ENCODE peak calls at places on chromosomes 12 and 14, in nine cellular contexts. F is adrenal gland, H is heart left ventricle, X is breast epithelium, E is gastrocnemius medialis, R is GM12892, A is stomach, L is right lobe of liver, Q is Peyer's patch. G is an unnamed sample.

GRCh38 chr12:96056646-96057455 is 21.5 kb upstream of the LTA4H start:
- DNase-seq in R (no peak), Q (no peak), A (no peak), X (no peak), H (no peak), L (no peak), F (no peak), E (no peak), G (no peak)

GRCh38 chr12:89529738-89530137 is 3.9 kb upstream of the POC1B start:
- DNase-seq in Q (no peak), E (no peak), R (no peak), L (no peak), F (no peak), X (no peak), A (no peak), H (no peak), G (peak)

GRCh38 chr14:75822522-75823288 is 159.1 kb downstream of the TGFB3 start:
- DNase-seq in Q (no peak), E (no peak), H (peak), F (no peak), L (no peak), X (no peak), A (no peak), R (no peak), G (peak)

GRCh38 chr12:22850185-22850584 is 225.2 kb downstream of the ETNK1 start:
- DNase-seq in F (no peak), X (no peak), H (no peak), R (no peak), E (no peak), Q (no peak), A (no peak), L (no peak), G (no peak)

GRCh38 chr12:2347137-2347843 is 294.5 kb downstream of the CACNA1C start:
- DNase-seq in H (no peak), Q (no peak), R (no peak), F (no peak), A (no peak), E (no peak), X (no peak), L (no peak), G (no peak)

GRCh38 chr12:22105542-22105941 is 59.5 kb downstream of the CMAS start:
- DNase-seq in R (no peak), H (no peak), X (no peak), A (no peak), Q (no peak), F (no peak), E (no peak), L (no peak), G (no peak)

GRCh38 chr12:107760207-107760816 is 625 bp downstream of the PRDM4 start:
- DNase-seq in F (peak), A (no peak), X (no peak), E (no peak), H (peak), L (peak), Q (peak), R (no peak), G (no peak)

GRCh38 chr12:10501031-10501430 is 4.7 kb upstream of the EIF2S3B start:
- DNase-seq in Q (no peak), L (no peak), E (no peak), A (no peak), F (no peak), X (no peak), H (no peak), R (no peak), G (no peak)

GRCh38 chr12:49832836-49833421 is 4.7 kb upstream of the NCKAP5L start:
- DNase-seq in R (no peak), X (no peak), Q (no peak), L (no peak), F (no peak), H (no peak), E (no peak), A (no peak), G (no peak)

GRCh38 chr12:2339022-2339431 is 286.2 kb downstream of the CACNA1C start:
- DNase-seq in H (no peak), A (no peak), Q (no peak), L (no peak), F (no peak), X (no peak), E (no peak), R (no peak), G (no peak)

GRCh38 chr14:99055816-99056215 is 216.2 kb downstream of the BCL11B start:
- DNase-seq in H (no peak), R (no peak), F (no peak), L (peak), X (no peak), E (no peak), A (no peak), Q (peak), G (no peak)

GRCh38 chr14:89032086-89032649 is 207.7 kb downstream of the TTC8 start:
- DNase-seq in R (no peak), Q (no peak), H (no peak), L (no peak), E (no peak), X (no peak), F (no peak), A (no peak), G (no peak)

GRCh38 chr12:92337128-92337527 is 191.5 kb upstream of the BTG1 start:
- DNase-seq in R (no peak), Q (no peak), H (no peak), L (no peak), F (no peak), X (no peak), E (no peak), A (no peak), G (no peak)

GRCh38 chr12:68119724-68120211 is 39.8 kb downstream of the IFNG start:
- DNase-seq in Q (peak), F (no peak), R (peak), H (no peak), E (peak), X (no peak), L (no peak), A (no peak), G (no peak)

GRCh38 chr12:19988457-19988856 is 379.9 kb upstream of the PDE3A start:
- DNase-seq in L (peak), X (no peak), Q (no peak), A (no peak), H (no peak), E (no peak), R (no peak), F (no peak), G (no peak)

GRCh38 chr12:107894589-107894988 is 120.1 kb downstream of the ASCL4 start:
- DNase-seq in E (no peak), A (no peak), L (no peak), F (no peak), X (no peak), H (no peak), Q (no peak), R (no peak), G (no peak)

GRCh38 chr12:6450091-6450868 is 1.6 kb upstream of the TAPBPL start:
- DNase-seq in Q (peak), L (no peak), X (no peak), E (no peak), F (peak), A (no peak), R (no peak), H (no peak), G (no peak)

GRCh38 chr12:6452908-6453630 is 1.2 kb downstream of the TAPBPL start:
- DNase-seq in E (no peak), Q (peak), X (no peak), H (peak), F (peak), L (no peak), A (peak), R (no peak), G (no peak)

GRCh38 chr12:6450869-6451347 is 934 bp upstream of the TAPBPL start:
- DNase-seq in A (no peak), R (no peak), X (no peak), E (no peak), L (peak), Q (peak), H (no peak), F (no peak), G (no peak)

GRCh38 chr12:6451348-6452244 is at the start of gene TAPBPL:
- DNase-seq in H (peak), L (peak), Q (peak), A (peak), X (peak), E (peak), R (peak), F (peak), G (peak)

GRCh38 chr12:6452245-6452731 is 446 bp downstream of the TAPBPL start:
- DNase-seq in X (no peak), H (peak), F (peak), L (peak), A (peak), Q (peak), E (peak), R (no peak), G (peak)
- TF ChIP-seq POLR2A in X (no peak), H (no peak), F (no peak), L (no peak), A (no peak), Q (no peak), E (no peak), R (no peak), G (no peak)

GRCh38 chr14:86334355-86334754 is 804.4 kb downstream of the FLRT2 start:
- DNase-seq in X (no peak), E (no peak), F (no peak), R (no peak), Q (no peak), A (no peak), H (no peak), L (no peak), G (no peak)

GRCh38 chr14:86333506-86333905 is 803.6 kb downstream of the FLRT2 start:
- DNase-seq in R (no peak), L (no peak), A (no peak), F (no peak), E (no peak), H (no peak), Q (no peak), X (no peak), G (no peak)
- TF ChIP-seq POLR2A in R (no peak), L (no peak), A (no peak), F (no peak), E (no peak), H (no peak), Q (no peak), X (no peak), G (no peak)

DNA sequence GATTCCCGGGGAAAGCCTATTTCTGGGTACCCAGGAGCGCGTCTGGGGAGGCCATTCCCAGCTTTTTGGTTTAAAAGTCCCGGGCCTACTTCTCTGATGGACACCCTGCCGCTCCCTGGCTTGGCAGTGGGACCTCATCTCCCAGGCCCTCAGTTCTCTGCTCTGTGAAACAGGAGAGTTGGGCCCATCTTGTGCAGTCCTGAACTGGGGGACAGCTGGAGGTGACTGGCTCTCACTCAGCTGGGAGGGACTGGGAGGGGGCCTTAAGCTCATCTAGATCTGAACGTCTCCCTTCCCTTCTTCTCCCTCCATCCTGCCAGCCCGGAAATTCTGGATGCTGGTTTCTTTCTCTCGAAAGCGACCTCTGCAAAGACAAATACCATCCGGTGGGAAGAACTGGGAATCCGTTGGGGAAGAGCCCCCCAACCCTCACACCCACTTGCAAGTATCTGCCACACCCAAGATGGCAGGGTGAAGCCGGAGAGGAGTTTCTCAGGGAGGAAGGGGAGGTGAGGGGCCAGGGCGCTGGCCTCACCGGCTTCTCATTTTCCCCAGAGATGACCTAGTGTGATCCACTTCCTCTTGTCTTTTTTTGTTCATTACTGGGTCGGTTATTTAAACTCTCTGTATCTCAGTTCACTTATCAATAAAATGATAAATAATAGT is 1.4 kb downstream of the RIN3 start:
- DNase-seq in L (no peak), X (no peak), F (no peak), R (no peak), A (no peak), Q (no peak), E (no peak), H (no peak), G (no peak)
- TF ChIP-seq POLR2A in L (no peak), X (no peak), F (no peak), R (no peak), A (no peak), Q (no peak), E (no peak), H (no peak), G (no peak)

DNA sequence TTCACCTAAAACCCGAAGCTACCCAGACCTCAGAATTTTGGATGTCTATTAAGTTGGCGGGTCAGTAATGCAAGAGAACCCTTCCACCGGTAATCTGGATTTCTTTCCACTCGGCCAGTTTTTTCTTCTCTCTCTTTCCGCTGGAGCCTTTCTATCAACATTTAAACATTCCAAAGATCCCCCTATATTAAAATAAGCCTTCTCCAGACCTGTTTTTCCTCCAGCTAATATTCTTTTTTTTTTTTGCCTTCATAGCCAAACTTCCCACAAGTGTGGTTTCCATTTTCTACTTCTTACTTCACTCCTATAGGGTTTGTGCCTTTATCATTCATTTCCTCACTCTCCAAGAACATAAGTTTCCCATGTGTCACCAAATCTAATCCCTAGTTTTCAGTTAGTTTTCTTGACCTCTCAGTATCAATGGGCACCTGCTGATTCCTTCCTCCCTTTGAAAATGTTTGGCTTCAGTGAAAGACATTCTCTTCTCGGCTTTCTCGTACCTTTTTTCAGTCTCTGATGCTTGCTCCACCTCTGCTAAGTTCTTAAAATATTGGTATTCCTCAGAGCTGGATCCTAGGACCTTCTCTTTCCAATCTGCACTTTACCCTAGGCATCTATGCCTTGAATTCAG is 592 bp upstream of the SDR39U1 start:
- DNase-seq in F (no peak), R (no peak), Q (no peak), L (no peak), A (no peak), E (no peak), X (no peak), H (no peak), G (no peak)
- TF ChIP-seq POLR2A in F (no peak), R (no peak), Q (no peak), L (no peak), A (no peak), E (no peak), X (no peak), H (no peak), G (no peak)

GRCh38 chr12:56634242-56634836 is 4.2 kb upstream of the BAZ2A start:
- DNase-seq in Q (peak), H (peak), R (no peak), L (peak), X (peak), F (peak), E (no peak), A (peak), G (no peak)
- TF ChIP-seq POLR2A in Q (peak), H (no peak), R (no peak), L (no peak), X (no peak), F (no peak), E (no peak), A (no peak), G (no peak)

DNA sequence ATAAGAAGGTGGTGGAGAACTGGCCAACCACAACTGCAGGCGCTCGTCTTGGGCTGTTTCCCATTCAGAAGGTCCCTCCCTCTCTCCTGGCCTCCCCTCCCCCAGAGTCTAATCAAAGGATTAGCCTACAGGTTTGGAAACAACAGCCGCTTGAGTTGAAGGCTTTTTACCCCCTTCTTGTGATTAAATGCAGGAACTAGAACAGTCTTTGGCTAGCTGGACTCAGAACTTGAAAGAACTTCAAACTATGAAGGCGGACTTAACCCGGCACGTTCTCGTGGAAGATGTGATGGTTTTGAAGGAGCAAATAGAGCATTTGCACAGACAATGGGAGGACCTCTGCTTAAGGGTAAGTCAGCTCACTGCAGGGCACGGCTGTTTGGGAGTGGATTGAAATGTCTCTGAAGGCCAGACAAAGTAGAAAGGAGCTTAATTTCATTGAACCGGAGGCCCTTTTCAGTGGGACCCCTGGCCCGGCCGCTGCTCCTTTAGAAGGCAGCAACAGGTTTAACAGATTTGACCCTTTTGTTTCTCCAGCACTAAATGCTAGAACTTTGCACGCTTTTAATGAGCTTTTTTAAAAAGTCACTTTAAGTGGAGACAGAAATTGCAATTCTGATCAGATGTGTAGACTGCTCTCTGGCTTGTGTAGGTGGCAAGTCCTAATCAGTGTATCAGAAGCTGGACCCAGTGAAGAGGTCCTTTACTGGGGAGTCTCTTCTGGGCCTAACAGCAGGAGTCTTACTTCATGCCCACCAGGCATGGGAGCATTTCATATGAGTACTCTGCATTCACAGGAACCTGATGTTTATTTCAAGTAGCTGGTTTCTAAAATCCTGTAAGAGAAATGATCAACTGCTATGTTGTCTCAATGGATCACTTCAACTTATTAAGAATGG is 107.7 kb downstream of the ESR2 start:
- DNase-seq in R (no peak), F (no peak), X (no peak), E (no peak), A (peak), Q (no peak), H (no peak), L (no peak), G (no peak)
- TF ChIP-seq POLR2A in R (no peak), F (no peak), X (no peak), E (no peak), A (no peak), Q (no peak), H (no peak), L (no peak), G (no peak)

DNA sequence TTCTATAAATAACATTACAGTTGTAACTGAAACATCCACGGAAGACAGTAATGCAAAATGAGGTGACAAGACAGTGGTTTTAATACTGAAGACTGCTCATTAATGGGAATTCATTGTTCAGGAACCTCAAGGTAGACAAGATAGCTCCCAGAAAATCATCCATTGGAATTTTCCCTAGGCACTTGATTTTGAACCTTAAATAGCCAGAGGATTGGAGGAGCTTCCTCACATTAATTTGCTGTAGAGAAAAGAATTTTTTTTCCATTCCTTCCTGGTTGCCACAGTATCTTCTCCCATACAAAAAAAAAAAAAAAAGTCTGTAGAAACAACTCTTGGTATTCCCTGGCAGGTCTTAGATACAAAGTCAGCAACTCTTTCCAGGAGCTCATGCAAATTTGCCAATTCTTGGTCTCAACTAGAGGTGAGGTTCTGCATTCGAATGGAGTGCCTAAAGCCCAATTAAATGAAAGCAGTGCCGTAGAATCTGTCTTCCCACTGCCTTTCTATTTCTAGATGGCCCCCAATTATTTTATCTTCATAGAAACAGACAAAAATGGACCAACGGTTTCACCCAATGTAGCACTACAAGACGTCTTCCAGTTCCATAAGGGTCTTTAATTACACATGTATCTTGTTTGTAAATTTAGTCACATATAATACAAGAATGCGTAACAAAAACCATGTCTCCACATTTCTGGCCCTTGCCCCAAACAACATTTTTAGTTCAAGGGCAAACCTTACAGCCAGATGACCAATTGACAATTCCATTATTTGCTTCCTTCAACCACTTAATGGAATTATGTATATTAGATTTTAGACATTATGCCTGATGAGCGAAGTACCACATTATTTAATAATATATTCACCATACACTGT is 13.5 kb downstream of the SLC38A2 start:
- DNase-seq in X (no peak), L (no peak), H (no peak), R (no peak), F (no peak), E (no peak), Q (no peak), A (no peak), G (no peak)
- TF ChIP-seq POLR2A in X (no peak), L (peak), H (no peak), R (peak), F (no peak), E (no peak), Q (no peak), A (no peak), G (no peak)

DNA sequence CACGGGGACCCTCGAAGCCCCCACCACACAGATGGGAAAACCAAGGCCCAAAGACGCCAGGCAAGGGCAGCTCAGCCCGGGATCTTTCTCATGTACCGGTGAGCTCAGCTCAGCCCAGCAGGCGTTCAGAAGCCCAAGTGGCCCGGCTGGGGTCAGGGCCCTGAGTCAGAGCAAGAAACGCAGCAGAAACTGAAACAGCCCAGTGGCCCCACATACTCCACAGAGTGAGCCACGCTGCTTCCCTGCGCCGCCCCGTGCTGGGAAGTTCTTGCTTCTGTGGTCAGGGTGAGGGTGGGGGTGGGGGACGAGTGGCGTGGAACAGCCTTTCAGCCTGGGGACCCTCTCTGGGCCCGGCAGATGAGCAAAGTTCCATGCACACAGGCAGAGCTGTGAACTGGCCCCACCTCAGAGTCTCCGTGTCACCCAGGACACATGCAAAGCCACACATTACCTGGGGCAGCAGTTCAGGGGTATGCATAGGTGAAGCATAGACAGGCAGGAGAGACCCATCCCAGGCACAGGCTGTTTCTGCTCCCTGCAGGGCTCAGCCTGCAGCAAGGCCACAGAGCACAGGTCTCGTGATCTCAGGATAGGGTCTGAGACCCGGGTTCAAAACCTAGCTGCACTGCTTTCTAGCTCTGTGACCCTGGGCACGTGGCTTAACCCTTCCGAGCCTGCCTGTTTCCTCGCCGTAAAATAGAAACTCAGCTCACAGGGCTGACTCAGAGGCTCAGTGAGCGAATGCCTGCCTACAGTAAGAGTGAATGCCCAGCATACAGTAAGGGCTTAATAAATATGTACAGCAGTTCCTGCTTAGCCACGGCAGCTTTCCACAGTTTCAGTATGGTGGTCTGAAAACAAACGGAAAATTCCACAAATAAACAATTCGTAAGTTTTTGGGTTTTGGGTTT is 21.6 kb downstream of the NCOR2 start:
- DNase-seq in L (no peak), A (no peak), R (peak), H (no peak), X (no peak), F (peak), E (no peak), Q (peak), G (peak)
- TF ChIP-seq POLR2A in L (no peak), A (no peak), R (no peak), H (no peak), X (no peak), F (no peak), E (no peak), Q (no peak), G (no peak)

G was measured in H54.